ENCODE peak calls at places on chromosomes 11 and 22, in ten cellular contexts. K, B, H, L, W, R, A, T, Z and S are unnamed samples.

GRCh38 chr22:46614070-46614931 is 5.9 kb upstream of the GRAMD4 start:
- DNase-seq in K (peak), B (no peak), R (peak), A (no peak), Z (peak), T (peak), L (peak), W (no peak), H (no peak), S (peak)

GRCh38 chr11:7543302-7543701 is 29.5 kb downstream of the PPFIBP2 start:
- DNase-seq in R (no peak), K (no peak), Z (no peak), L (no peak), B (no peak), A (no peak), W (no peak), H (no peak), T (no peak), S (no peak)

GRCh38 chr22:50272103-50272782 is 2.1 kb upstream of the MAPK11 start:
- DNase-seq in L (no peak), Z (no peak), B (no peak), H (no peak), W (peak), A (no peak), K (no peak), T (no peak), R (no peak), S (no peak)

GRCh38 chr22:34036936-34037335 is 116.7 kb upstream of the LARGE1 start:
- DNase-seq in H (peak), K (no peak), A (no peak), B (no peak), W (no peak), L (no peak), R (no peak), Z (no peak), T (no peak), S (no peak)

GRCh38 chr11:76793834-76794291 is 10.7 kb downstream of the TSKU start:
- DNase-seq in L (no peak), H (no peak), B (no peak), A (no peak), T (no peak), K (no peak), W (no peak), Z (peak), R (no peak), S (no peak)

GRCh38 chr11:57644748-57645715 is 4.7 kb downstream of the YPEL4 start:
- DNase-seq in A (no peak), Z (peak), H (peak), L (no peak), W (peak), R (peak), T (peak), B (no peak), K (peak), S (peak)

GRCh38 chr22:35544189-35544588 is 3.6 kb downstream of the RASD2 start:
- DNase-seq in W (no peak), A (no peak), R (no peak), B (no peak), K (no peak), H (no peak), Z (no peak), L (no peak), T (no peak), S (no peak)

GRCh38 chr22:39462443-39463147 is 5.8 kb downstream of the MGAT3 start:
- DNase-seq in T (no peak), L (peak), R (no peak), A (no peak), H (peak), W (no peak), K (no peak), Z (no peak), B (no peak), S (no peak)

GRCh38 chr11:75891947-75892739 is 77.1 kb downstream of the UVRAG start:
- DNase-seq in L (no peak), K (no peak), W (peak), R (no peak), H (peak), Z (no peak), T (no peak), B (no peak), A (no peak), S (no peak)

GRCh38 chr11:70700453-70700852 is 302.1 kb downstream of the CTTN start:
- DNase-seq in R (no peak), A (no peak), T (no peak), B (no peak), K (no peak), W (no peak), Z (peak), L (no peak), H (no peak), S (no peak)

GRCh38 chr11:111542606-111543275 is 2.2 kb downstream of the LAYN start:
- DNase-seq in Z (no peak), K (no peak), T (no peak), H (no peak), A (no peak), L (no peak), R (no peak), B (no peak), W (no peak), S (no peak)

GRCh38 chr11:31870609-31871309 is 59.6 kb upstream of the PAX6 start:
- DNase-seq in L (no peak), K (no peak), R (peak), T (no peak), A (no peak), Z (no peak), H (peak), B (peak), W (no peak), S (peak)

GRCh38 chr11:70118642-70119041 is 40.5 kb downstream of the ANO1 start:
- DNase-seq in W (no peak), R (no peak), B (no peak), K (no peak), H (no peak), T (no peak), Z (no peak), L (no peak), A (no peak), S (no peak)

GRCh38 chr11:56848105-56848809 is 99.8 kb upstream of the OR9G4 start:
- DNase-seq in Z (no peak), B (no peak), A (no peak), T (no peak), L (no peak), K (no peak), R (no peak), H (no peak), W (no peak), S (no peak)

GRCh38 chr11:68258363-68258765 is 13.4 kb downstream of the C11orf24 start:
- DNase-seq in Z (no peak), R (no peak), K (no peak), B (no peak), W (no peak), H (no peak), L (no peak), A (no peak), T (no peak), S (no peak)

GRCh38 chr11:94832604-94833238 is 64.6 kb downstream of the AMOTL1 start:
- DNase-seq in Z (no peak), W (no peak), T (no peak), R (no peak), K (no peak), A (no peak), B (no peak), H (no peak), L (no peak), S (no peak)

GRCh38 chr11:118644496-118644895 is 35.0 kb downstream of the TREH start:
- DNase-seq in Z (no peak), T (no peak), W (no peak), L (no peak), A (no peak), K (no peak), B (no peak), H (no peak), R (no peak), S (no peak)